ENCODE peak calls at places on chromosomes 4 and X, in seven cellular contexts. R is A549, G is HCT116, Y is breast epithelium, L is uterus, A is body of pancreas, Q is transverse colon. F is an unnamed sample.

GRCh38 chr4:17325098-17325497 is 186.8 kb downstream of the QDPR start:
- DNase-seq in G (no peak), R (no peak), L (no peak), Y (no peak), Q (no peak), A (no peak), F (no peak)

GRCh38 chrX:108437354-108437753 is 868 bp downstream of the COL4A6 start:
- DNase-seq in R (no peak), Q (no peak), Y (no peak), A (no peak), G (no peak), L (no peak), F (no peak)

GRCh38 chr4:76640252-76640925 is 205.4 kb downstream of the SHROOM3 start:
- DNase-seq in R (no peak), L (no peak), Y (peak), Q (no peak), G (no peak), A (peak), F (no peak)

GRCh38 chr4:182255421-182256190 is 12.4 kb downstream of the TENM3 start:
- DNase-seq in G (no peak), L (no peak), Q (no peak), R (no peak), A (no peak), Y (no peak), F (no peak)

GRCh38 chrX:43380704-43381103 is 275.4 kb upstream of the MAOA start:
- DNase-seq in L (no peak), Y (no peak), R (no peak), A (no peak), Q (no peak), G (no peak), F (no peak)

GRCh38 chrX:68693481-68694410 is 46.3 kb downstream of the STARD8 start:
- DNase-seq in L (peak), Q (peak), Y (peak), G (no peak), R (no peak), A (peak), F (peak)

GRCh38 chr4:8340721-8341680 is 71.4 kb downstream of the HTRA3 start:
- DNase-seq in G (no peak), Q (peak), Y (peak), A (peak), R (no peak), L (peak), F (peak)

GRCh38 chr4:85995361-85995760 is 364.5 kb downstream of the MAPK10 start:
- DNase-seq in L (no peak), Q (no peak), A (no peak), R (no peak), Y (no peak), G (no peak), F (no peak)

GRCh38 chrX:11555759-11556158 is 110.0 kb downstream of the ARHGAP6 start:
- DNase-seq in L (no peak), Q (no peak), A (no peak), R (no peak), Y (no peak), G (no peak), F (no peak)

GRCh38 chrX:26922278-26922677 is 540.9 kb downstream of the PPP4R3C start:
- DNase-seq in Y (no peak), L (no peak), A (no peak), R (no peak), G (no peak), Q (no peak), F (no peak)

GRCh38 chrX:71668248-71668595 is 876 bp downstream of the LOC101059915 start:
- DNase-seq in G (no peak), Q (no peak), Y (no peak), L (no peak), A (no peak), R (no peak), F (no peak)
- TF ChIP-seq POLR2A in G (no peak), Q (no peak), Y (no peak), L (no peak), A (no peak), R (no peak), F (no peak)

DNA sequence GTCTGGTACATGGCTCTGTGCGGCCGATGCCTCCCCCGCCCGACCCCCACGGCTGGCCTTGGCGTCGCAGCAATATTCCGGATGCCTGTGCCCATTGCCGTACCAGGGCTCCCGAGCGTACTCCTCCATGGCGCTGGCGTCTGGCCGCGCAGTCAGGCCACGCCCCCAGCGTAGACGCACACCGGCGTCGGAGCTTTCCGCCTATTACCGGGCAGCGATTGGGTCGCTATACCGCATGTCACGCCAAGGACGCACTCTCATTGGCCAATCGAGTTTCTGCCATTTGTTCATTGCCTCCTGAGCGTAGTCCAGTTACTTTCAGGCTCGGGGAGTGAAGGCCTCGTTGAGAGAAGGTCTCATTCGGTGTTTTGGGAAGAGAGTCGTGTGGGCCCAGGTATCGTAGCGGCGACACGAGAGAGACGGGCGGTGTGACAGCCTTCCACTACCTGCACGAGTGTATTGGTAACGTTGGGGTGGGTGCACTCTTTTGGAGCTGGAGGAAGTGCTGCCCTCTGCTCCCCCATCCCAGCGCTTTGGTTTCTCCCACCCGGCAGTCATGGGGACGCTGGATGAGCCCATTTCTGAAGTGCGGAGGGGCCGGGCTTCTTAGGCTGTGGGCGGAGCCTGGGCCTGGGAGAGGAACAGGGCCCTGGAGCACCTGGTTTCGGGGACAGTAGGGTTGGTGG is at the start of the genes PQBP1 and TIMM17B:
- DNase-seq in R (peak), G (peak), A (peak), Q (peak), Y (peak), L (peak), F (peak)
- H3K4me3 ChIP-seq in R (peak), G (peak), A (peak), Q (peak), Y (peak), L (peak), F (peak)

GRCh38 chr4:40576651-40577480 is 52.8 kb downstream of the RBM47 start:
- DNase-seq in Y (peak), G (peak), R (peak), A (peak), L (peak), Q (peak), F (peak)
- TF ChIP-seq POLR2A in Y (no peak), G (no peak), R (no peak), A (no peak), L (no peak), Q (peak), F (peak)

DNA sequence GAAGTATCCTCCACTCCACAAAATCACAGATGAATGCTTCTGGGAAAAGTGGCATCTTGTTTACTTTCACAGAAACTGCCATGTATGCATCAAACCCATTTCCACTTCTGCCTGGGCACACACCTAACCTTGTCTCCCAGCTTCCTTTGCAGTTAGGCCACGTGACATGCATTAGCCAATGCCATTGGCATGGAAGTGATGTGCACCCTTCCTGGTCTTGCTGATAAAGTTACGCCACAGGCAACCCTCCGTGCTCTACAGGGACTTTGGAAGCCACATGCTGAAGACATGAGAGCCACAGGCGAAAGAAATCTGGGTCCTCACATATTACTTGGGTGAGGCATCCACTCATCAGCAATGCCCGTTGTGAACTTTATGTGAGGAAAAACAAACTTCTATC is 123.3 kb downstream of the USP46 start:
- DNase-seq in Q (no peak), G (no peak), A (no peak), R (no peak), Y (no peak), L (no peak), F (no peak)
- H3K4me3 ChIP-seq in Q (no peak), G (no peak), A (no peak), R (no peak), Y (no peak), L (no peak), F (no peak)

GRCh38 chrX:1483843-1484637 is 31.3 kb upstream of the ASMTL start:
- DNase-seq in L (no peak), Q (no peak), G (no peak), R (no peak), A (no peak), Y (peak), F (no peak)
- TF ChIP-seq POLR2A in L (no peak), Q (no peak), G (no peak), R (no peak), A (no peak), Y (no peak), F (no peak)

GRCh38 chrX:70129811-70130210 is 3.4 kb upstream of the IGBP1 start:
- DNase-seq in A (no peak), L (no peak), Q (no peak), R (peak), G (no peak), Y (no peak), F (no peak)
- H3K4me3 ChIP-seq in A (no peak), L (no peak), Q (no peak), R (no peak), G (no peak), Y (no peak), F (no peak)

DNA sequence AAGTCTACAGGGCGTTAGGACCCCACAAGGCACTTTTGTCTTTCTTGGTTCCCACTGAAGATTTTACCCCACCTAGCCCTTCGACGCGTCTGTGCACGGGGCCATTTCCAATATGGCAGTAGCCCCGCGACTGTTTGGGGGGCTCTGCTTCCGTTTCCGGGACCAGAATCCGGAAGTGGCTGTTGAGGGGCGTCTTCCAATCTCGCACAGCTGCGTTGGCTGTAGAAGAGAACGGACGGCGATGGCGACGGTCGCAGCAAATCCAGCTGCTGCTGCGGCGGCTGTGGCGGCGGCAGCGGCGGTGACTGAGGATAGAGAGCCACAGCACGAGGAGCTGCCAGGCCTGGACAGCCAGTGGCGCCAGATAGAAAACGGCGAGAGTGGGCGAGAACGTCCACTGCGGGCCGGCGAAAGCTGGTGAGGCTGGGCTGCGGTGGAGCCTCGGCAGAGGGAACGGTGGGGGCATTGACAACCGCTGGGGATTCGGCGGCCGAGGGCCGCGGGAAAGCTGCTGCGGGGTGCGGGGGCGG is at the start of gene USP11:
- DNase-seq in G (no peak), Y (peak), Q (peak), A (no peak), R (peak), L (peak), F (no peak)
- TF ChIP-seq POLR2A in G (no peak), Y (peak), Q (peak), A (peak), R (peak), L (no peak), F (peak)

F was measured in right lobe of liver.